ENCODE peak calls at places on chromosomes 5 and 9, in eight cellular contexts. U is HCT116; R is G401; I is central memory CD4-positive, alpha-beta T cell; B is NCI-H2081; C is non-pigmented ciliary epithelial cell; Q is GM12865; S is activated effector memory CD4-positive, alpha-beta T cell treated with anti-CD3 and anti-CD28 coated beads, Interleukin-2, amount 50 U/mL, for 16 hours. E is an unnamed sample.

GRCh38 chr9:133951265-133951664 is 40.9 kb downstream of the VAV2 start:
- DNase-seq in U (no peak), R (no peak), I (no peak), B (no peak), C (no peak), Q (no peak), S (no peak), E (no peak)

GRCh38 chr5:139814191-139814601 is 18.6 kb downstream of the PSD2 start:
- DNase-seq in U (no peak), R (no peak), I (no peak), B (no peak), C (no peak), Q (no peak), S (no peak), E (no peak)

GRCh38 chr5:44233691-44234090 is 155.5 kb downstream of the FGF10 start:
- DNase-seq in U (no peak), R (no peak), I (no peak), B (no peak), C (no peak), Q (no peak), S (no peak), E (no peak)

GRCh38 chr5:66829826-66830225 is 233.6 kb downstream of the MAST4 start:
- DNase-seq in U (no peak), R (no peak), I (no peak), B (no peak), C (no peak), Q (no peak), S (no peak), E (no peak)

GRCh38 chr9:2414465-2414864 is 207.1 kb upstream of the VLDLR start:
- DNase-seq in U (no peak), R (no peak), I (no peak), B (no peak), C (peak; percentile 34), Q (no peak), S (no peak), E (no peak)

GRCh38 chr5:137220523-137220927 is 278.6 kb downstream of the SPOCK1 start:
- DNase-seq in U (peak; percentile 76), R (no peak), I (no peak), B (peak; percentile 49), C (peak; percentile 71), Q (peak; percentile 43), S (no peak), E (peak; percentile 4)

GRCh38 chr9:99105152-99106043 is 485 bp downstream of the TGFBR1 start:
- DNase-seq in U (no peak), R (peak; percentile 23), I (no peak), B (peak; percentile 4), C (no peak), Q (peak; percentile 81), S (peak; percentile 79), E (no peak)

GRCh38 chr5:77133061-77133758 is 46.1 kb upstream of the ZBED3 start:
- DNase-seq in U (peak; percentile 72), R (peak; percentile 52), I (no peak), B (no peak), C (peak; percentile 94), Q (no peak), S (no peak), E (no peak)

GRCh38 chr5:10278658-10279279 is 28.7 kb downstream of the CCT5 start:
- DNase-seq in U (no peak), R (no peak), I (no peak), B (no peak), C (no peak), Q (no peak), S (no peak), E (no peak)

GRCh38 chr9:133057006-133057405 is 4.8 kb upstream of the CEL start:
- DNase-seq in U (no peak), R (no peak), I (no peak), B (no peak), C (no peak), Q (no peak), S (no peak), E (no peak)

GRCh38 chr5:106399381-106399780 is 1271.4 kb downstream of the EFNA5 start:
- DNase-seq in U (no peak), R (no peak), I (no peak), B (no peak), C (peak; percentile 60), Q (no peak), S (no peak), E (no peak)

GRCh38 chr9:136614967-136615623 is 47.6 kb upstream of the EGFL7 start:
- DNase-seq in U (peak; percentile 16), R (no peak), I (no peak), B (no peak), C (no peak), Q (no peak), S (no peak), E (peak; percentile 36)

GRCh38 chr5:16446993-16447392 is 18.6 kb downstream of the ZNF622 start:
- DNase-seq in U (no peak), R (no peak), I (no peak), B (no peak), C (no peak), Q (no peak), S (no peak), E (no peak)

GRCh38 chr5:39164529-39165402 is 54.6 kb downstream of the FYB1 start:
- DNase-seq in U (no peak), R (no peak), I (peak; percentile 31), B (no peak), C (no peak), Q (no peak), S (no peak), E (no peak)

GRCh38 chr5:68319316-68320093 is 103.9 kb downstream of the PIK3R1 start:
- DNase-seq in U (no peak), R (no peak), I (no peak), B (no peak), C (no peak), Q (no peak), S (no peak), E (no peak)

GRCh38 chr9:69412741-69413150 is 87.7 kb downstream of the ENTREP1 start:
- DNase-seq in U (peak; percentile 51), R (peak; percentile 71), I (no peak), B (no peak), C (peak; percentile 10), Q (no peak), S (no peak), E (no peak)

GRCh38 chr5:2750758-2751464 is 566 bp downstream of the IRX2 start:
- DNase-seq in U (no peak), R (no peak), I (no peak), B (no peak), C (no peak), Q (no peak), S (no peak), E (peak; percentile 62)

GRCh38 chr9:21558627-21559401 is 76.7 kb upstream of the IFNE start:
- DNase-seq in U (no peak), R (peak; percentile 47), I (peak; percentile 10), B (peak; percentile 25), C (no peak), Q (no peak), S (no peak), E (no peak)